ENCODE peak calls at places on chromosomes 13 and 19, in six cellular contexts. T is PC-9, Q is HCT116, H is HL-60, G is mammary epithelial cell, B is A549. Z is an unnamed sample.

GRCh38 chr19:7292950-7293794 is 1.0 kb downstream of the INSR start:
- DNase-seq in T (no peak), Q (no peak), H (peak; percentile 38), G (no peak), B (no peak), Z (no peak)

GRCh38 chr19:20964798-20965197 is 41.7 kb downstream of the ZNF85 start:
- DNase-seq in T (no peak), Q (no peak), H (no peak), G (no peak), B (no peak), Z (no peak)

GRCh38 chr13:99275093-99275469 is 16.9 kb upstream of the GPR18 start:
- DNase-seq in T (no peak), Q (no peak), H (peak; percentile 30), G (peak; percentile 72), B (no peak), Z (no peak)

GRCh38 chr19:48874309-48875135 is 2.3 kb downstream of the PPP1R15A start:
- DNase-seq in T (no peak), Q (no peak), H (peak; percentile 30), G (peak; percentile 72), B (peak; percentile 55), Z (no peak)

GRCh38 chr19:55146078-55146647 is 2.8 kb downstream of the TNNT1 start:
- DNase-seq in T (peak; percentile 83), Q (peak; percentile 64), H (peak; percentile 51), G (peak; percentile 29), B (peak; percentile 85), Z (no peak)

GRCh38 chr13:110480161-110480560 is 81.4 kb downstream of the RAB20 start:
- DNase-seq in T (no peak), Q (no peak), H (no peak), G (no peak), B (no peak), Z (no peak)

GRCh38 chr13:73465629-73465974 is 406.8 kb downstream of the KLF5 start:
- DNase-seq in T (peak; percentile 8), Q (peak; percentile 26), H (no peak), G (peak; percentile 96), B (peak; percentile 60), Z (no peak)

GRCh38 chr13:113403255-113404104 is 39.5 kb upstream of the GRTP1 start:
- DNase-seq in T (no peak), Q (no peak), H (no peak), G (no peak), B (no peak), Z (no peak)

GRCh38 chr13:49219647-49220034 is 497 bp upstream of the MLNR start:
- DNase-seq in T (no peak), Q (no peak), H (no peak), G (no peak), B (no peak), Z (no peak)

GRCh38 chr13:51432576-51432975 is 20.3 kb downstream of the INTS6 start:
- DNase-seq in T (no peak), Q (no peak), H (no peak), G (no peak), B (no peak), Z (no peak)
- TF ChIP-seq CTCF in T (no peak), Q (no peak), H (no peak), G (no peak), B (no peak), Z (no peak)

DNA sequence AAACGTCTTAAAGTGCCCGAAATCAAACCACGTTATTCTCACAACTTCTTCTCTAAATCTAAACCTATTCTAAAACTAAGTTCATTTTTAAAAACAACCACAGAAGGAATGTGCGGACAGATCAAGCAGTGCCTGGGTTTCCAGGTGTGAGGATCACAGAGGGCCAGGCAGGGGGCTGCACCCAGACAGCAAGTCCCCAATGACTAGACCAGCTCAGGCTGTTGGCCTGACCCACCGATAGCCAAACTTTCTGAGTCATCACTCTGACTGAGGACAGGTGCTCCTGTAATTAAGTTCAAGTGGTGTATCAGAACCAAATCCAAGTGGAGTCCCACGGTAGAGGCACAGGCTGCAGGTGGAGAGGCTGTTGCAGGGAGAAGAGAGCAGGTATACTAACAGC is 37.6 kb upstream of the EPHX3 start:
- DNase-seq in T (no peak), Q (no peak), H (no peak), G (no peak), B (no peak), Z (no peak)
- H3K27ac ChIP-seq in T (no peak overlapping the region), Q (no peak overlapping the region), H (no peak overlapping the region), G (no peak overlapping the region), B (no peak overlapping the region), Z (no peak overlapping the region)

GRCh38 chr19:39037194-39037593 is 4.8 kb upstream of the FBXO27 start:
- DNase-seq in T (no peak), Q (no peak), H (no peak), G (no peak), B (no peak), Z (no peak)

GRCh38 chr19:39032164-39032918 is at the start of gene FBXO27:
- DNase-seq in T (peak; percentile 80), Q (peak; percentile 16), H (no peak), G (no peak), B (peak; percentile 37), Z (peak; percentile 89)

GRCh38 chr19:39038098-39038497 is 5.7 kb upstream of the FBXO27 start:
- DNase-seq in T (peak; percentile 27), Q (peak; percentile 37), H (no peak), G (peak; percentile 49), B (peak; percentile 82), Z (no peak)
- TF ChIP-seq CTCF in T (no peak), Q (peak; percentile 16), H (no peak), G (peak; percentile 65), B (peak; percentile 48), Z (no peak)

DNA sequence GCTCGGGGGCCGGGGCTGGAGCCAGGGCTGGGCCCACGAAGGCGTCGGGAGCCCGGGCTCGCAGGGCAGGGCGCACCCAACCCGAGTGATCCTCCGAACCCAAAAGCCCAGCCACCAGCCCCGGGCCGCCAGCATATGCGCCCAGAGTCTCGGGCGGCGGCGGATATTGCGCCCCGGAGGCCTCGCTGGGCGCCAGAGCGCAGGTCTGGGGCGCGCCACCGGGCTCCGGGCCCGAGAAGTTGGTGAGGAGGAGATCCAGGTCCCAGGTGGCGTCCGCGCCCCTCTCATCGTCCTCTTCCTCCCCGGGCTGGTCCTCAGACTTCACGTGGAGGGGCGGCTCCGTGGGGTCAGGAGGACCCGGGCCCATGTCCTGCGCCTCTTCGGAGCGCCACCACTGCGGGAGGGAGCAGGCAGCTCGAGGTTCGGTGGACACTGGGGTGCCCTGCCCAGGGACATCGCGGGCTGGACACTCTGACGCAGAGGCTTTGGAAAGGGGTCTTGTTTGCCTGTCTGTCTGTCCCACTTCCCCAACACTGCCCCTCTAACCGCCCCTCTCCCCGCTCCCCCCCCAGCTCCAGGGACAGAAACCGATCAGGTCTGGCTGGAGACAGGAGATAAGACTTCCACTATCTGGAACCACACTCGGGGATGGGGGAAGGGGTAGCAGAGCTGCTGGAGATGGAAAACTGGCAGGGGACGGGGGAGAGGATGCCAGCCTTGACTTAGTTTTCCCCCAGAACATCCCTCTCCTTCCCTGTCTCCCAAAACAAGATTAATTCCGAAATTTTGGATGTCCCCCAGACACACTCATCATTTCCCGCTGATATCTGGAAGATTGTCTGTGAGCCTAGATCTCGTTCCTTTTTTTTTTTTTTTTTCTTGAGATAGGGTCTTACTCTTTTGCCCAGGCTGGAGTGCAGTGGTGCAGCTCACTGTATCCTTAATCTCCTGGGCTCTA is 973 bp downstream of the KLF1 start:
- DNase-seq in T (no peak), Q (no peak), H (no peak), G (no peak), B (no peak), Z (no peak)
- H3K27ac ChIP-seq in T (no peak overlapping the region), Q (no peak overlapping the region), H (peak overlapping the region; percentile 66), G (no peak overlapping the region), B (peak overlapping the region; percentile 83), Z (no peak overlapping the region)

GRCh38 chr13:43787518-43787891 is 733 bp upstream of the ENOX1 start:
- DNase-seq in T (no peak), Q (no peak), H (no peak), G (no peak), B (no peak), Z (no peak)

GRCh38 chr13:43785681-43786471 is 896 bp downstream of the ENOX1 start:
- DNase-seq in T (peak; percentile 54), Q (no peak), H (no peak), G (peak; percentile 56), B (peak; percentile 64), Z (no peak)

GRCh38 chr13:43787998-43788397 is 1.2 kb upstream of the ENOX1 start:
- DNase-seq in T (peak; percentile 12), Q (peak; percentile 18), H (no peak), G (no peak), B (peak; percentile 51), Z (no peak)

GRCh38 chr13:43786472-43786765 is 353 bp downstream of the ENOX1 start:
- DNase-seq in T (peak; percentile 4), Q (no peak), H (no peak), G (no peak), B (no peak), Z (no peak)

DNA sequence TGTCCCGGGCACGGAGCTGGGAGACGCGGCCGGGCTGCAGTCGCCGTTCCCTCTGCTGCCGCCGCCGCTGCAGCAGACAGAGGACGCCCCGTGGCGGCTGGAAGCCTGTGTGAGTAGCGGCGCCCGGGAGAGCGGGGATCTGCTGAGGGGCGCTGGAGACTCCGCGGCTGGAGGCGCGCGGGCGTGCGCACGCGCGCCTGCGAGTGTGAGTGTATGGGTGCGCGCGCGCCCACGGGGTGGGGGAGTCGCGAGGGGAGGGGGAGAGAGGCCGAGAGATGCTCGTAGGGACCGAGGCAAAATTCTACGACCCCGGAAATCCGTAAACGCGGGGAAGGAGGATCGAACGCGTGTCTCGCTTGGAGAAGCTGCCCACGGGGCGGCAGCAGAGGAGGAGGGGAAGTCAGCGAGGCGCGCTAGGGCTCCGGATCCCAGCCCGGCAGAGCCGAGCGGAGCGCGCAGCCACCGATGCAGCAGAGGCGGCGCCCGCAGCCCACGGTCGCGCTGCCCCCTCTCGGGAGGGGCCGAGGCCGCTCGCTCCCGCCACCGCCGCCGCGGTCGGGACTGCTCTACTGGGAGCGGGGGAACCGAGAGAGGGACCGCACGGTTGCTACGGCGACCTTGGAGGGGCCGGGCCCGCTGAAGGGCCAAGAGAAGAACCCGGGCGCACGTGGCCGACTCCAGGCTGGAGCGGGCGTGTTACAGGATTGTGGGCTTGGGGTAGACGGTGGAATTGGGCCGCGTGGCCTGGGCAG is at the start of gene ENOX1:
- DNase-seq in T (peak; percentile 32), Q (peak; percentile 34), H (peak; percentile 33), G (peak; percentile 64), B (peak; percentile 54), Z (no peak)
- TF ChIP-seq CTCF in T (no peak), Q (no peak), H (no peak), G (peak; percentile 31), B (peak; percentile 11), Z (peak; percentile 43)

GRCh38 chr19:37973666-37974065 is 66.7 kb downstream of the SIPA1L3 start:
- DNase-seq in T (no peak), Q (no peak), H (no peak), G (no peak), B (no peak), Z (no peak)
- H3K27ac ChIP-seq in T (no peak overlapping the region), Q (no peak overlapping the region), H (no peak overlapping the region), G (no peak overlapping the region), B (no peak overlapping the region), Z (no peak overlapping the region)

GRCh38 chr19:18940791-18941627 is at the start of gene HOMER3:
- DNase-seq in T (peak; percentile 75), Q (no peak), H (peak; percentile 59), G (no peak), B (peak; percentile 36), Z (no peak)
- TF ChIP-seq CTCF in T (no peak), Q (peak; percentile 31), H (no peak), G (peak; percentile 48), B (peak; percentile 53), Z (peak; percentile 82)

GRCh38 chr19:10543059-10543419 is 665 bp upstream of the ATG4D start:
- DNase-seq in T (no peak), Q (no peak), H (no peak), G (no peak), B (no peak), Z (no peak)
- H3K27ac ChIP-seq in T (no peak overlapping the region), Q (peak overlapping the region; percentile 91), H (no peak overlapping the region), G (no peak overlapping the region), B (peak overlapping the region; percentile 99), Z (no peak overlapping the region)